ENCODE peak calls at places on chromosome 1, in nine cellular contexts. One of them, this sample, is unnamed.

GRCh38 chr1:219090618-219091017 is 83.1 kb upstream of the LYPLAL1 start:
- DNase-seq in adrenal gland: no peak
- DNase-seq in A549: no peak
- DNase-seq in tibial nerve: no peak
- DNase-seq in uterus: no peak
- DNase-seq in IMR-90: no peak
- DNase-seq in stomach: no peak
- DNase-seq in lower leg skin: no peak
- DNase-seq in GM12892: no peak
- DNase-seq in this sample: no peak

GRCh38 chr1:228375578-228376261 is 30.9 kb downstream of the TRIM11 start:
- DNase-seq in GM12892: peak
- DNase-seq in stomach: no peak
- DNase-seq in adrenal gland: no peak
- DNase-seq in tibial nerve: no peak
- DNase-seq in lower leg skin: peak
- DNase-seq in uterus: no peak
- DNase-seq in IMR-90: no peak
- DNase-seq in A549: no peak
- DNase-seq in this sample: no peak

GRCh38 chr1:204241914-204242313 is 28.1 kb upstream of the GOLT1A start:
- DNase-seq in GM12892: no peak
- DNase-seq in lower leg skin: no peak
- DNase-seq in stomach: no peak
- DNase-seq in adrenal gland: no peak
- DNase-seq in A549: no peak
- DNase-seq in tibial nerve: no peak
- DNase-seq in uterus: no peak
- DNase-seq in IMR-90: no peak
- DNase-seq in this sample: no peak

GRCh38 chr1:187621961-187622360 is 793.2 kb downstream of the PLA2G4A start:
- DNase-seq in GM12892: no peak
- DNase-seq in tibial nerve: no peak
- DNase-seq in uterus: no peak
- DNase-seq in lower leg skin: no peak
- DNase-seq in A549: no peak
- DNase-seq in stomach: no peak
- DNase-seq in IMR-90: peak
- DNase-seq in adrenal gland: no peak
- DNase-seq in this sample: no peak

GRCh38 chr1:29642519-29642918 is 406.2 kb downstream of the PTPRU start:
- DNase-seq in stomach: no peak
- DNase-seq in IMR-90: no peak
- DNase-seq in lower leg skin: no peak
- DNase-seq in GM12892: no peak
- DNase-seq in uterus: no peak
- DNase-seq in adrenal gland: no peak
- DNase-seq in tibial nerve: no peak
- DNase-seq in A549: no peak
- DNase-seq in this sample: no peak

GRCh38 chr1:234309598-234310459 is 63.4 kb upstream of the COA6 start:
- DNase-seq in GM12892: peak
- DNase-seq in A549: peak
- DNase-seq in IMR-90: peak
- DNase-seq in uterus: no peak
- DNase-seq in lower leg skin: peak
- DNase-seq in tibial nerve: peak
- DNase-seq in stomach: peak
- DNase-seq in adrenal gland: peak
- DNase-seq in this sample: peak

GRCh38 chr1:88768816-88769215 is 84.7 kb downstream of the PKN2 start:
- DNase-seq in adrenal gland: no peak
- DNase-seq in uterus: no peak
- DNase-seq in stomach: no peak
- DNase-seq in GM12892: no peak
- DNase-seq in A549: no peak
- DNase-seq in lower leg skin: no peak
- DNase-seq in tibial nerve: no peak
- DNase-seq in IMR-90: no peak
- DNase-seq in this sample: no peak

GRCh38 chr1:163263818-163264217 is 57.9 kb upstream of the NUF2 start:
- DNase-seq in GM12892: no peak
- DNase-seq in uterus: no peak
- DNase-seq in tibial nerve: no peak
- DNase-seq in adrenal gland: no peak
- DNase-seq in lower leg skin: no peak
- DNase-seq in IMR-90: no peak
- DNase-seq in A549: no peak
- DNase-seq in stomach: no peak
- DNase-seq in this sample: no peak

GRCh38 chr1:115811140-115811828 is 29.6 kb downstream of the NHLH2 start:
- DNase-seq in A549: no peak
- DNase-seq in GM12892: no peak
- DNase-seq in adrenal gland: peak
- DNase-seq in uterus: no peak
- DNase-seq in IMR-90: no peak
- DNase-seq in lower leg skin: no peak
- DNase-seq in stomach: peak
- DNase-seq in tibial nerve: no peak
- DNase-seq in this sample: no peak

GRCh38 chr1:20207546-20207945 is 21.2 kb upstream of the PLA2G2C start:
- DNase-seq in A549: no peak
- DNase-seq in stomach: no peak
- DNase-seq in uterus: no peak
- DNase-seq in tibial nerve: no peak
- DNase-seq in GM12892: no peak
- DNase-seq in IMR-90: no peak
- DNase-seq in adrenal gland: no peak
- DNase-seq in lower leg skin: no peak
- DNase-seq in this sample: no peak

GRCh38 chr1:156765664-156766063 is 1.7 kb upstream of the PRCC start:
- DNase-seq in GM12892: no peak
- DNase-seq in A549: no peak
- DNase-seq in tibial nerve: no peak
- DNase-seq in IMR-90: no peak
- DNase-seq in stomach: no peak
- DNase-seq in uterus: no peak
- DNase-seq in adrenal gland: no peak
- DNase-seq in lower leg skin: no peak
- DNase-seq in this sample: no peak

GRCh38 chr1:156768610-156769295 is 1.4 kb downstream of the PRCC start:
- DNase-seq in lower leg skin: no peak
- DNase-seq in A549: no peak
- DNase-seq in tibial nerve: no peak
- DNase-seq in stomach: no peak
- DNase-seq in adrenal gland: no peak
- DNase-seq in uterus: no peak
- DNase-seq in GM12892: no peak
- DNase-seq in IMR-90: no peak
- DNase-seq in this sample: no peak

GRCh38 chr1:156767879-156768608 is 709 bp downstream of the PRCC start:
- DNase-seq in IMR-90: no peak
- DNase-seq in stomach: no peak
- DNase-seq in adrenal gland: peak
- DNase-seq in tibial nerve: no peak
- DNase-seq in lower leg skin: peak
- DNase-seq in GM12892: no peak
- DNase-seq in A549: peak
- DNase-seq in uterus: peak
- DNase-seq in this sample: no peak

GRCh38 chr1:156766288-156767100 is 841 bp upstream of the PRCC start:
- DNase-seq in GM12892: no peak
- DNase-seq in A549: no peak
- DNase-seq in stomach: no peak
- DNase-seq in IMR-90: no peak
- DNase-seq in tibial nerve: no peak
- DNase-seq in adrenal gland: no peak
- DNase-seq in lower leg skin: peak
- DNase-seq in uterus: no peak
- DNase-seq in this sample: no peak

DNA sequence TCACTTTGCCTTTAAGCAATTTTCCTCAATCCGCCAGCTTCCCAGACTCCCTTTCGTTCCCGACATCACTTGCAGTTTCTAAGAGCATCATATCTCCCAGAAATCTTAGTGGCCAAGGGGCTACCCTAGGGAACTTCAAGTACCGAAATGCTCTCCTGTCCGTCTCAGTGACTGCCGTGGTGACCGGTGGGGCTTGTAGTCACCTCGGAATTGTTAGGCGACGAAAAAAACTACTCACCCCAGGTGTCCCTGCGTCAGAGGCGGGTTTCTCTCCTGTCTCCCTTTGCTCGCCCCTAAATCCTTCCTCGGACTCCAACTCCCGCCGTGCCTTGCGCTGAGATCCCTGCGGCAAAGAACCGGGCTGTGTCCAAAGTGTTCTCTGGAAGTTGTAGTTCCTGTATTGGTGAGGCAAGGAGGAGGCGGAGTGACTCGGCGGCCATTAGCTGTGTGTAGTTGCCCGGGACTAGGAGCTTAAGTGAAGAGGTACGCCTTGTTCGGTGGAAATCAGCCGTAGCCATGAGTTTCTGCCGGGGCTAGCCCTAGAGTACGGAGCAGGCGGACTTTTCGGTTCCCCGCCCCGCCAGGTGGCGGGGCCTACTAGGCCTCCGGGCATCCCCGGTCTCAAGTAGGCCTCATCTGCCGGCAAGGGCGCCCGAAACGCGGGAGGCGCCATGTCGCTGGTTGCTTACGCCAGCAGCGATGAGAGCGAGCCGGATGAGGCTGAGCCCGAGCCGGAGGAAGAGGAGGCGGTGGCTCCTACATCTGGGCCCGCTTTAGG is at the start of gene PRCC:
- DNase-seq in IMR-90: peak
- DNase-seq in stomach: peak
- DNase-seq in A549: peak
- DNase-seq in tibial nerve: peak
- DNase-seq in adrenal gland: peak
- DNase-seq in uterus: peak
- DNase-seq in GM12892: peak
- DNase-seq in lower leg skin: peak
- DNase-seq in this sample: peak
- TF ChIP-seq POLR2A in IMR-90: peak
- TF ChIP-seq POLR2A in stomach: no peak
- TF ChIP-seq POLR2A in A549: peak
- TF ChIP-seq POLR2A in tibial nerve: peak
- TF ChIP-seq POLR2A in adrenal gland: peak
- TF ChIP-seq POLR2A in uterus: peak
- TF ChIP-seq POLR2A in GM12892: peak
- TF ChIP-seq POLR2A in lower leg skin: peak
- TF ChIP-seq POLR2A in this sample: peak

GRCh38 chr1:230105245-230105753 is 38.3 kb downstream of the GALNT2 start:
- DNase-seq in stomach: no peak
- DNase-seq in adrenal gland: no peak
- DNase-seq in uterus: no peak
- DNase-seq in IMR-90: no peak
- DNase-seq in tibial nerve: no peak
- DNase-seq in A549: no peak
- DNase-seq in lower leg skin: no peak
- DNase-seq in GM12892: no peak
- DNase-seq in this sample: no peak
- TF ChIP-seq POLR2A in stomach: no peak
- TF ChIP-seq POLR2A in adrenal gland: no peak
- TF ChIP-seq POLR2A in uterus: no peak
- TF ChIP-seq POLR2A in IMR-90: peak
- TF ChIP-seq POLR2A in tibial nerve: no peak
- TF ChIP-seq POLR2A in A549: no peak
- TF ChIP-seq POLR2A in lower leg skin: no peak
- TF ChIP-seq POLR2A in GM12892: no peak
- TF ChIP-seq POLR2A in this sample: no peak

GRCh38 chr1:27528701-27529637 is 39.0 kb upstream of the WASF2 start:
- DNase-seq in lower leg skin: no peak
- DNase-seq in uterus: peak
- DNase-seq in tibial nerve: peak
- DNase-seq in GM12892: no peak
- DNase-seq in stomach: no peak
- DNase-seq in adrenal gland: peak
- DNase-seq in IMR-90: peak
- DNase-seq in A549: no peak
- DNase-seq in this sample: no peak
- TF ChIP-seq POLR2A in lower leg skin: no peak
- TF ChIP-seq POLR2A in uterus: peak
- TF ChIP-seq POLR2A in tibial nerve: peak
- TF ChIP-seq POLR2A in GM12892: no peak
- TF ChIP-seq POLR2A in stomach: no peak
- TF ChIP-seq POLR2A in adrenal gland: peak
- TF ChIP-seq POLR2A in IMR-90: no peak
- TF ChIP-seq POLR2A in A549: no peak
- TF ChIP-seq POLR2A in this sample: no peak

GRCh38 chr1:11147371-11147770 is 41.8 kb upstream of the ANGPTL7 start:
- DNase-seq in A549: no peak
- DNase-seq in IMR-90: peak
- DNase-seq in stomach: no peak
- DNase-seq in tibial nerve: no peak
- DNase-seq in adrenal gland: no peak
- DNase-seq in lower leg skin: no peak
- DNase-seq in GM12892: no peak
- DNase-seq in uterus: no peak
- DNase-seq in this sample: no peak
- TF ChIP-seq POLR2A in A549: no peak
- TF ChIP-seq POLR2A in IMR-90: no peak
- TF ChIP-seq POLR2A in stomach: no peak
- TF ChIP-seq POLR2A in tibial nerve: no peak
- TF ChIP-seq POLR2A in adrenal gland: no peak
- TF ChIP-seq POLR2A in lower leg skin: no peak
- TF ChIP-seq POLR2A in GM12892: no peak
- TF ChIP-seq POLR2A in uterus: no peak
- TF ChIP-seq POLR2A in this sample: no peak

DNA sequence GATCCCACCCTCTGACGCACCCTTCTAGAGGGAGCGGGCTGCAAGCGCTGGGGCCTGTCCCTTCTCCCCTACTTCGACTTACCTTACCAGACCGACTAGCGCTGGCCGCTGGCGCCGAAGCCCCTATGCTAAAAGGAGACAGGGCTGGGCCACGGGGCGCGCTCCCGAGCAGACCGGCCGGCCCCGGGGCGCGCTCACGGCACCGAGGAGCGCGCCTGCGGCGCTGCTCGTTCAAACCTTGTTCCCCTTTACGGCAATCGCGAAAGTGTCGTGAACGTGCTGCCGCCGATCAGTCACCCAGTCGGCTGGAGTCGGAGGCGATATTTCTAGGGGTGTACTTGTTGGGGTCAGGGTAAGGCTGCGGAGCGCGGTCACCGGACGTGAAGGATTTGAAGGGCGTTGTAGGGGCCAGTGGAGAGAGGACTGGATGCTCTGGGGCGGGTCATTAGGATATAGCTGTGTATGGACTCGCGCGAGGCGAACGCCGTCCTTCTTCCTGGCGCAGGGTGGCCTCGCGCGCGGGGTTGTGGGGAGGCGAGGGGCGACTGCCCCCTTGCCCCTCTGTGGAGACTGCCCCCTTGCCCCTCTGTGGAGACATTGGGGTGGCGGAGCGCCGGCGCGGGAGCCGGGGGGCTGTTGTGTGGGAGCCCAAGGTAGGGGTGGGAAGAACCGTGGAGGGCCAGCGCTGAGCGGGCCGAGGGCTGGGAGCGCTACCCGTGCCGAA is at the start of the genes CEPT1 and DRAM2:
- DNase-seq in tibial nerve: peak
- DNase-seq in stomach: peak
- DNase-seq in uterus: peak
- DNase-seq in IMR-90: peak
- DNase-seq in GM12892: peak
- DNase-seq in adrenal gland: peak
- DNase-seq in A549: peak
- DNase-seq in lower leg skin: peak
- DNase-seq in this sample: peak
- TF ChIP-seq POLR2A in tibial nerve: peak
- TF ChIP-seq POLR2A in stomach: no peak
- TF ChIP-seq POLR2A in uterus: peak
- TF ChIP-seq POLR2A in IMR-90: no peak
- TF ChIP-seq POLR2A in GM12892: peak
- TF ChIP-seq POLR2A in adrenal gland: peak
- TF ChIP-seq POLR2A in A549: peak
- TF ChIP-seq POLR2A in lower leg skin: peak
- TF ChIP-seq POLR2A in this sample: peak

This sample was measured in erythroblast.